ENCODE peak calls at places on chromosome 17, in ten cellular contexts. B is aorta; E is ascending aorta; G is adrenal gland; D is heart right ventricle; W is spleen; Z is effector memory CD4-positive, alpha-beta T cell; S is cardiac muscle cell; T is hepatocyte; I is GM23248. K is an unnamed sample. For H3K4me1, the result is how much of the 10 kb centered on the place peaks cover.

GRCh38 chr17:77611791-77612466 is 346.6 kb upstream of the TNRC6C start:
- DNase-seq in S (no peak), D (no peak), W (peak), B (peak), Z (no peak), I (no peak), E (no peak), T (no peak), G (no peak), K (no peak)

GRCh38 chr17:75891022-75891604 is 5.6 kb downstream of the TRIM65 start:
- DNase-seq in I (no peak), Z (no peak), D (no peak), B (peak), S (no peak), E (no peak), T (no peak), G (no peak), W (peak), K (no peak)

GRCh38 chr17:73787036-73787720 is 142.9 kb upstream of the SDK2 start:
- DNase-seq in T (no peak), S (peak), E (no peak), I (no peak), D (no peak), B (no peak), W (no peak), G (no peak), Z (no peak), K (no peak)

GRCh38 chr17:42779942-42780815 is at the start of gene WNK4:
- DNase-seq in Z (no peak), B (no peak), T (peak), E (no peak), D (no peak), G (no peak), I (peak), S (peak), W (peak), K (peak)

GRCh38 chr17:29927546-29927945 is 2.5 kb downstream of the SSH2 start:
- DNase-seq in I (no peak), W (no peak), D (no peak), Z (no peak), B (no peak), S (no peak), T (no peak), G (no peak), E (no peak), K (no peak)

GRCh38 chr17:21129023-21129681 is 2.4 kb downstream of the DHRS7B start:
- DNase-seq in B (no peak), T (peak), E (no peak), S (peak), I (peak), W (no peak), D (no peak), Z (no peak), G (peak), K (no peak)

GRCh38 chr17:75638893-75639292 is 5.7 kb downstream of the SMIM5 start:
- DNase-seq in W (peak), Z (no peak), E (no peak), I (no peak), G (peak), D (peak), S (no peak), B (no peak), T (no peak), K (no peak)

GRCh38 chr17:34254651-34255380 is at the start of gene CCL2:
- DNase-seq in Z (no peak), I (peak), T (peak), S (peak), D (peak), W (no peak), G (peak), B (peak), E (no peak), K (peak)

GRCh38 chr17:15451681-15452080 is 15.7 kb downstream of the CDRT4 start:
- DNase-seq in G (no peak), E (no peak), T (no peak), I (peak), S (no peak), D (no peak), W (no peak), B (no peak), Z (no peak), K (no peak)

GRCh38 chr17:21157586-21158370 is 31.0 kb downstream of the DHRS7B start:
- DNase-seq in G (no peak), I (no peak), T (no peak), B (no peak), D (no peak), W (no peak), Z (no peak), E (no peak), S (no peak), K (no peak)

GRCh38 chr17:42459256-42459982 is 741 bp downstream of the ATP6V0A1 start:
- DNase-seq in E (no peak), W (peak), D (peak), Z (no peak), B (peak), G (peak), I (peak), S (peak), T (peak), K (no peak)

GRCh38 chr17:59547131-59547915 is 18.1 kb upstream of the DHX40 start:
- DNase-seq in E (no peak), T (no peak), W (no peak), S (no peak), D (no peak), Z (no peak), B (no peak), G (no peak), I (no peak), K (no peak)

GRCh38 chr17:59404471-59404870 is 73.0 kb downstream of the YPEL2 start:
- DNase-seq in T (no peak), B (no peak), G (no peak), W (no peak), S (no peak), E (no peak), Z (no peak), D (no peak), I (no peak), K (no peak)

GRCh38 chr17:74011963-74012362 is 191.5 kb upstream of the RPL38 start:
- DNase-seq in I (no peak), E (no peak), S (no peak), G (no peak), Z (no peak), B (no peak), T (peak), W (no peak), D (no peak), K (no peak)

GRCh38 chr17:44518032-44518431 is 14.8 kb upstream of the GPATCH8 start:
- DNase-seq in Z (no peak), W (no peak), T (no peak), D (no peak), G (no peak), E (no peak), B (no peak), S (no peak), I (peak), K (no peak)

GRCh38 chr17:4969551-4970231 is 2.1 kb upstream of the SPAG7 start:
- DNase-seq in B (no peak), E (no peak), G (peak), S (peak), I (peak), W (no peak), T (peak), D (no peak), Z (peak), K (no peak)

GRCh38 chr17:45222994-45223540 is 1.4 kb downstream of the FMNL1 start:
- DNase-seq in G (no peak), B (no peak), W (peak), E (no peak), S (no peak), T (no peak), Z (no peak), I (no peak), D (no peak), K (no peak)

GRCh38 chr17:38428643-38429371 is 543 bp downstream of the ARHGAP23 start:
- DNase-seq in B (peak), T (peak), D (peak), Z (no peak), I (peak), S (no peak), E (peak), W (peak), G (peak), K (peak)

GRCh38 chr17:74768069-74768762 is 7.9 kb downstream of the NAT9 start:
- DNase-seq in I (peak), G (peak), T (no peak), E (peak), S (no peak), Z (no peak), D (peak), B (peak), W (no peak), K (peak)

GRCh38 chr17:64254755-64255154 is 8.3 kb downstream of the TEX2 start:
- DNase-seq in B (no peak), E (no peak), D (no peak), T (no peak), S (no peak), I (no peak), W (no peak), Z (no peak), G (peak), K (no peak)

GRCh38 chr17:44007346-44008204 is 3.2 kb downstream of the NAGS start:
- DNase-seq in G (no peak), B (peak), E (no peak), W (peak), Z (no peak), S (no peak), D (peak), T (no peak), I (peak), K (peak)

GRCh38 chr17:9470171-9470570 is 105.4 kb downstream of the STX8 start:
- DNase-seq in Z (no peak), T (no peak), G (no peak), E (no peak), S (no peak), D (no peak), I (peak), B (no peak), W (no peak), K (no peak)

GRCh38 chr17:55167024-55167721 is 97.6 kb upstream of the HLF start:
- DNase-seq in G (no peak), E (no peak), W (no peak), I (no peak), D (no peak), B (no peak), S (no peak), Z (no peak), T (no peak), K (no peak)

GRCh38 chr17:75032896-75033294 is 13.9 kb downstream of the ATP5PD start:
- DNase-seq in S (no peak), I (peak), E (no peak), T (no peak), W (no peak), Z (no peak), B (peak), G (peak), D (no peak), K (peak)

GRCh38 chr17:28960256-28961106 is 9.2 kb upstream of the PHF12 start:
- DNase-seq in W (peak), G (no peak), D (no peak), E (no peak), I (no peak), S (no peak), Z (no peak), T (no peak), B (peak), K (no peak)

GRCh38 chr17:48282303-48282702 is 147.7 kb downstream of the SKAP1 start:
- DNase-seq in D (no peak), I (no peak), E (no peak), W (no peak), Z (no peak), S (no peak), T (no peak), G (no peak), B (no peak), K (no peak)

GRCh38 chr17:327971-328370 is 24.6 kb downstream of the RPH3AL start:
- DNase-seq in S (no peak), E (no peak), Z (no peak), B (peak), W (no peak), D (no peak), G (peak), T (no peak), I (no peak), K (peak)

GRCh38 chr17:77449908-77450741 is 309.4 kb downstream of the SEC14L1 start:
- DNase-seq in D (peak), W (peak), B (no peak), E (no peak), Z (no peak), S (peak), I (peak), T (peak), G (peak), K (peak)

GRCh38 chr17:74276051-74276476 is 2.0 kb downstream of the DNAI2 start:
- DNase-seq in W (no peak), T (no peak), B (no peak), S (no peak), D (no peak), G (no peak), E (no peak), I (peak), Z (no peak), K (peak)

GRCh38 chr17:29243792-29244191 is 2.9 kb upstream of the CRYBA1 start:
- DNase-seq in B (no peak), W (no peak), I (peak), S (no peak), E (no peak), Z (no peak), T (no peak), D (no peak), G (peak), K (no peak)

DNA sequence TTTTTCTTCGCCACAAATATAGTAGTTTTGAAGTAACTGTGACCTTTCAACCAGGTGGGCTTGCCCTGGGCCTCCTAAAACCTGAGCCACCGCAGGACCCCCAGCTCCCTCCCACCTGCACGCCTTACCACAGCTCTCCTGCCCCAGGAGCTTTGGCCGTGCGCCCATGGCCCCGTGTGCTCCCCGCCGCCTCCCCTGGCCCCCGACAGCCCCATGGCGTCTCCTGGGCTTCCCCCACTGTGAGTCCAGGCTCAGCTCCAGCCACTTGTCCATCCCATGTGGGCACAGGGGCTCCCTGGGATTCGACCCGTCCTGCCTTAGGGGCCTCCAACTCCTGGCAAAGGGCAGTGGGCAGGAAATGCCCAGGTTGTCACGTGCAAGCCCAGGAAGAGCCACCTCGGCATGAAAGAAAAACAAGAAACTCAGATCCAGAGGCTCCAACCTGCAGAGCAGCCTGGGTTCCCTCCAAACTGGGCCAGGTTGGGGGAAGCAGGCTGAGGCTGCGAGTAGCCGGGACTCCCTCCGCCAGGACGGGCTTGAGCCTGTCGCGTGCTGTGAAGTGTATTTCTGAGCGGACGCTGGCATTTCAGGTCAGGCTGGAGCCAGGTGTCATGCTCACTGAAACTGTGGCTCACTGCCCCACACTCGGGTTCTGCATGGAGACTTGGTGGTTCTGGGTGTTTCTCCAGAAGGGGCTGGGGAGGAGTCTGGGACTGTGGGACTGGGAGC is 5.8 kb downstream of the LGALS3BP start:
- DNase-seq in W (no peak), I (no peak), D (no peak), G (no peak), Z (no peak), B (no peak), S (no peak), T (peak), E (no peak), K (no peak)
- H3K27ac ChIP-seq in W (peak), I (no peak), D (peak), G (no peak), Z (no peak), B (no peak), S (no peak), T (no peak), E (no peak), K (no peak)

GRCh38 chr17:17044846-17045561 is 2.7 kb downstream of the MPRIP start:
- DNase-seq in B (no peak), I (peak), W (peak), E (no peak), G (peak), S (peak), D (no peak), Z (no peak), T (peak), K (peak)
- H3K4me1 ChIP-seq in B (under half), I (under half), W (half or more), E (under half), G (under half), S (under half), D (half or more), Z (under half), T (under half), K (under half)

GRCh38 chr17:79392598-79392997 is 218.3 kb downstream of the RBFOX3 start:
- DNase-seq in D (no peak), E (no peak), B (no peak), G (no peak), T (no peak), Z (no peak), W (no peak), S (no peak), I (no peak), K (no peak)

GRCh38 chr17:79396696-79397095 is 214.2 kb downstream of the RBFOX3 start:
- DNase-seq in G (no peak), S (no peak), I (no peak), T (no peak), B (no peak), E (no peak), D (no peak), Z (no peak), W (no peak), K (no peak)

GRCh38 chr17:79395545-79395944 is 215.3 kb downstream of the RBFOX3 start:
- DNase-seq in T (no peak), S (no peak), D (no peak), B (no peak), G (no peak), W (no peak), Z (no peak), I (no peak), E (no peak), K (no peak)

GRCh38 chr17:79393358-79394038 is 217.4 kb downstream of the RBFOX3 start:
- DNase-seq in Z (peak), I (peak), T (peak), B (peak), D (peak), W (peak), E (no peak), S (peak), G (peak), K (peak)

GRCh38 chr17:79395046-79395445 is 215.8 kb downstream of the RBFOX3 start:
- DNase-seq in Z (no peak), E (no peak), W (no peak), G (no peak), B (no peak), I (no peak), T (no peak), D (no peak), S (no peak), K (no peak)
- H3K27ac ChIP-seq in Z (no peak), E (no peak), W (no peak), G (no peak), B (no peak), I (no peak), T (no peak), D (no peak), S (no peak), K (no peak)

GRCh38 chr17:6461792-6462524 is 17.7 kb downstream of the PIMREG start:
- DNase-seq in E (no peak), W (peak), D (no peak), I (no peak), G (no peak), T (no peak), S (no peak), B (no peak), Z (no peak), K (no peak)

GRCh38 chr17:6462692-6463091 is 18.4 kb downstream of the PIMREG start:
- DNase-seq in I (no peak), T (no peak), S (no peak), B (peak), D (no peak), E (no peak), W (peak), Z (no peak), G (no peak), K (no peak)

GRCh38 chr17:6460531-6461161 is 16.4 kb downstream of the PIMREG start:
- DNase-seq in S (no peak), W (peak), G (no peak), D (no peak), Z (no peak), I (no peak), T (no peak), E (no peak), B (peak), K (no peak)

GRCh38 chr17:6463616-6464445 is 19.6 kb downstream of the PIMREG start:
- DNase-seq in S (no peak), G (no peak), I (no peak), E (no peak), Z (no peak), B (peak), T (no peak), D (no peak), W (peak), K (no peak)

DNA sequence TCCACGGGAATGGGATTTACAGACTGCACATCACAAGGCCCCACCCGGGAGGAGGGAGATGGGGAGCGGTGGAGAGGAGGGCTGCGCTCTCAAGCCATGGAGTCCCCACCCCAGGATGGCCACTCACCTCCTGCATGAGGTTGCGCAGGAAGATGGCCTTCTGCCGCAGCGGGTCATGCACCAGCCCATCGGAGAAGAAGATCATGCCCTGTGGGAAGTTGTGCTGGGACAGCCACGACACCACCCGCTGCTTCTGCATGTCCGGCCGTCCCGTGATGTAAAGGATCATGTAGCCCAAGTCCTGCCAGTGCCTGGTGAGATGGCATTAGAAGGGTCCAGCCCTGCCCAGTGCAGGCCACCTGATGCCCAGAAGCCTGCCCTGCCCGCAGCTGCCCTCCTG is 17.0 kb downstream of the PIMREG start:
- DNase-seq in T (no peak), Z (no peak), D (no peak), S (no peak), B (peak), W (peak), G (no peak), E (no peak), I (no peak), K (no peak)
- H3K4me1 ChIP-seq in T (under half), Z (under half), D (under half), S (under half), B (under half), W (half or more), G (under half), E (under half), I (under half), K (under half)

GRCh38 chr17:51926448-51926847 is 232.1 kb downstream of the CA10 start:
- DNase-seq in S (no peak), B (no peak), D (no peak), I (no peak), E (no peak), G (no peak), T (no peak), Z (no peak), W (no peak), K (no peak)

GRCh38 chr17:51921500-51921899 is 237.0 kb downstream of the CA10 start:
- DNase-seq in E (no peak), G (no peak), S (no peak), I (no peak), W (no peak), Z (no peak), B (no peak), T (no peak), D (no peak), K (no peak)
- H3K27ac ChIP-seq in E (no peak), G (no peak), S (no peak), I (no peak), W (no peak), Z (no peak), B (no peak), T (no peak), D (no peak), K (no peak)

DNA sequence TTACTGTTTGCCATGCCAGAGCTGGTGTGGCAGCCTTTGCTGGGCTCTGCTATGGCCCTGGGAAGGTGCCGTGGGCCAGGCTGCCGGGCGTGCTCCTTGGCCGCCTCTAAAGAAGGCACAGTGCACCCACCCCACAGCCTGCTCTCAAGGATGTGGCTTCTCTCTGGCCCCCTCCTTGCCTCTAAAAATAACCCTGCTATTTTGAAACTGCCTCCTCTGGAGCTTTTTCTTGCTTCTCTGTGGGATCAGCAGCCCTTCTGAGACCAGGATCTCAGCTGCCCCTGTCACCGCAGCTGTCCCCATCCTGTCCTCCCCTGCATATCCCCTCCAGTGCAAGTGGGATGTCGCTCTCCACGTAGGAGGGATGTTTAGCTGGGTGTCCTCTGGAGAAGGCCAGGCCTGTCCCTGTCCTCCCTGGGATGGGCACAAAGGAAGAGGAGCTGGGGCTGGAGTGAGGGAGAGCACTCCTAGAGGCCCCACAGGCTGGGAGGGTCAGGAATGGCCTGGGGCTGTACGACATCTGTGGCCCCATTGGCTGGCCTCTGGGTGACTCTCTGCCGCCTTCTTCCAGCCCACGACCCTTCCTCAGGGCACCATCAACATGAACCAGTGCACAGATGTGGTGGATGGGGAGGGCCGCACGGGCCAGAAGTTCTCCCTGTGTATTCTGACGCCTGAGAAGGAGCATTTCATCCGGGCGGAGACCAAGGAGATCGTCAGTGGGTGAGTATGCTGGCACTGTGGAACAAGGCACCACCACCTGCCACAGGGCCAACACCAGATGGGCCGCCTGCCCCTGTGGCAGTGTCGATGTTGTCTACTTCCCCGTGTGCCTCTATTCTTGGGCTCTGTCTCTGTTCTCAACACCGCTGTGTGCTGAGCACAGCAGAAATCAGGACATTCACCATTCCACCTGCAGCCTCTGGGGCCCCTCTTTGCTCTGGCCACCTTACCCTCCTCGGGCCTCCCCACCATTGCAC is 79.7 kb downstream of the PLD6 start:
- DNase-seq in I (no peak), T (no peak), Z (no peak), D (no peak), S (peak), G (no peak), B (peak), E (no peak), W (peak), K (no peak)
- H3K4me1 ChIP-seq in I (under half), T (under half), Z (under half), D (under half), S (under half), G (under half), B (under half), E (under half), W (half or more), K (under half)